ENCODE peak calls at places on chromosomes 7 and 10, in five cellular contexts. M, T, H, D and S are unnamed samples.

GRCh38 chr7:133365892-133366291 is 113.0 kb downstream of the EXOC4 start:
- DNase-seq in M (peak), T (no peak), H (no peak), D (no peak), S (no peak)

GRCh38 chr7:75595766-75596165 is 103.6 kb downstream of the SPDYE5 start:
- DNase-seq in M (no peak), T (no peak), H (no peak), D (no peak), S (no peak)

GRCh38 chr10:69878951-69879350 is 77.2 kb downstream of the COL13A1 start:
- DNase-seq in M (no peak), T (no peak), H (no peak), D (no peak), S (no peak)

GRCh38 chr7:36115448-36116321 is 37.4 kb upstream of the EEPD1 start:
- DNase-seq in M (peak), T (no peak), H (peak), D (no peak), S (peak)

GRCh38 chr10:93746844-93747284 is 10.9 kb upstream of the LGI1 start:
- DNase-seq in M (peak), T (no peak), H (peak), D (peak), S (no peak)

GRCh38 chr7:127632276-127632910 is 14.5 kb upstream of the PAX4 start:
- DNase-seq in M (peak), T (no peak), H (no peak), D (no peak), S (no peak)

GRCh38 chr10:69914373-69915268 is 112.9 kb downstream of the COL13A1 start:
- DNase-seq in M (peak), T (peak), H (peak), D (peak), S (peak)

GRCh38 chr7:145016068-145016467 is 180.2 kb upstream of the TPK1 start:
- DNase-seq in M (no peak), T (no peak), H (no peak), D (no peak), S (no peak)

GRCh38 chr7:4748267-4748666 is 27.2 kb upstream of the AP5Z1 start:
- DNase-seq in M (no peak), T (no peak), H (no peak), D (no peak), S (no peak)